ENCODE peak calls at places on chromosomes 4 and X, in six cellular contexts. B is neural progenitor cell; R is hippocampal formation; N is lower lobe of right lung; P is central memory CD4-positive, alpha-beta T cell; K is stimulated activated CD4-positive, alpha-beta T cell treated with anti-CD3 and anti-CD28 coated beads, Interleukin-15, amount 100 ng/mL, for 48 hours. J is an unnamed sample.

GRCh38 chr4:164876680-164877324 is at the start of gene APELA:
- DNase-seq in K (no peak), N (no peak), R (no peak), P (no peak), B (peak; percentile 33), J (no peak)

GRCh38 chrX:11702965-11703631 is 37.4 kb upstream of the ARHGAP6 start:
- DNase-seq in R (no peak), N (no peak), P (no peak), K (no peak), B (no peak), J (no peak)

GRCh38 chr4:186132577-186133277 is 28.2 kb downstream of the FAM149A start:
- DNase-seq in R (no peak), P (no peak), N (no peak), K (no peak), B (peak; percentile 77), J (no peak)

GRCh38 chrX:125673758-125674157 is 354.1 kb downstream of the TEX13C start:
- DNase-seq in K (no peak), P (no peak), B (no peak), R (no peak), N (no peak), J (no peak)

GRCh38 chr4:118124977-118125376 is 90.7 kb downstream of the NDST3 start:
- DNase-seq in B (no peak), N (no peak), K (no peak), R (no peak), P (no peak), J (no peak)

GRCh38 chr4:103375278-103375677 is 177.1 kb upstream of the CENPE start:
- DNase-seq in R (no peak), B (no peak), P (no peak), K (no peak), N (no peak), J (no peak)

GRCh38 chr4:11496313-11496956 is 67.7 kb upstream of the HS3ST1 start:
- DNase-seq in K (no peak), N (no peak), R (no peak), B (peak; percentile 4), P (no peak), J (no peak)

GRCh38 chr4:85402371-85402770 is 72.6 kb upstream of the ARHGAP24 start:
- DNase-seq in P (no peak), N (no peak), K (no peak), B (no peak), R (no peak), J (no peak)

GRCh38 chr4:138555584-138555983 is 313.4 kb upstream of the SLC7A11 start:
- DNase-seq in B (peak; percentile 72), R (no peak), P (no peak), N (no peak), K (no peak), J (no peak)

GRCh38 chrX:130523460-130524394 is 121.9 kb downstream of the RBMX2 start:
- DNase-seq in B (peak; percentile 8), K (no peak), N (peak; percentile 50), P (no peak), R (no peak), J (no peak)

GRCh38 chr4:91527056-91527455 is 776.7 kb upstream of the GRID2 start:
- DNase-seq in P (no peak), R (no peak), B (no peak), K (no peak), N (no peak), J (no peak)

GRCh38 chrX:134752558-134752957 is 94.3 kb upstream of the PLAC1 start:
- DNase-seq in P (no peak), B (no peak), R (no peak), K (no peak), N (no peak), J (no peak)

GRCh38 chr4:124564121-124564520 is 148.4 kb downstream of the ANKRD50 start:
- DNase-seq in B (no peak), K (no peak), P (no peak), R (no peak), N (no peak), J (no peak)

GRCh38 chr4:180610317-180610716 is 1632.9 kb upstream of the TENM3 start:
- DNase-seq in R (no peak), P (no peak), K (no peak), N (no peak), B (no peak), J (no peak)

GRCh38 chr4:153790962-153791551 is 2.2 kb upstream of the SFRP2 start:
- DNase-seq in N (peak; percentile 53), K (no peak), B (peak; percentile 92), R (no peak), P (no peak), J (peak; percentile 70)

GRCh38 chrX:10744011-10744410 is 123.6 kb upstream of the MID1 start:
- DNase-seq in N (no peak), P (no peak), K (no peak), R (no peak), B (peak; percentile 18), J (no peak)

GRCh38 chrX:115233497-115234219 is at the start of gene LRCH2:
- DNase-seq in R (peak; percentile 8), K (no peak), P (no peak), N (peak; percentile 51), B (peak; percentile 86), J (peak; percentile 68)

GRCh38 chr4:67779631-67780030 is 25.4 kb upstream of the GNRHR start:
- DNase-seq in K (no peak), R (no peak), B (no peak), N (no peak), P (no peak), J (no peak)

GRCh38 chr4:25914670-25915358 is 794 bp downstream of the SMIM20 start:
- DNase-seq in R (no peak), N (no peak), P (no peak), B (no peak), K (no peak), J (no peak)

GRCh38 chrX:11470231-11470630 is 177.0 kb downstream of the AMELX start:
- DNase-seq in B (no peak), K (no peak), R (no peak), N (no peak), P (no peak), J (no peak)

GRCh38 chr4:147865926-147866325 is 134.0 kb downstream of the ARHGAP10 start:
- DNase-seq in B (no peak), N (no peak), P (no peak), K (no peak), R (no peak), J (no peak)